ENCODE peak calls at places on chromosomes 13 and 19, in four cellular contexts. Q is AG10803, X is choroid plexus epithelial cell, Y is NCI-H2227 treated with DMSO at 0.1 percent for 48 hours. W is an unnamed sample.

GRCh38 chr19:9939301-9939913 is 3.1 kb upstream of the OLFM2 start:
- DNase-seq in Q (peak; percentile 34), X (peak; percentile 48), Y (no peak), W (peak; percentile 53)

GRCh38 chr13:100195568-100195967 is 106.7 kb downstream of the PCCA start:
- DNase-seq in Q (no peak), X (no peak), Y (no peak), W (no peak)

GRCh38 chr13:86563308-86563707 is 764.1 kb upstream of the SLITRK6 start:
- DNase-seq in Q (peak; percentile 43), X (peak; percentile 51), Y (no peak), W (peak; percentile 76)

GRCh38 chr13:20465218-20465879 is 60.3 kb downstream of the CRYL1 start:
- DNase-seq in Q (peak; percentile 32), X (no peak), Y (no peak), W (peak; percentile 30)

GRCh38 chr19:3357362-3357730 is 9.0 kb upstream of the NFIC start:
- DNase-seq in Q (no peak), X (no peak), Y (no peak), W (no peak)

GRCh38 chr13:99303863-99304521 is 3.2 kb downstream of the GPR183 start:
- DNase-seq in Q (no peak), X (no peak), Y (no peak), W (no peak)

GRCh38 chr13:38872693-38873092 is 117.9 kb downstream of the STOML3 start:
- DNase-seq in Q (peak; percentile 21), X (peak; percentile 51), Y (peak; percentile 5), W (peak; percentile 22)

GRCh38 chr19:18496167-18496979 is 25.5 kb downstream of the ELL start:
- DNase-seq in Q (peak; percentile 65), X (peak; percentile 79), Y (no peak), W (peak; percentile 27)

GRCh38 chr19:40803857-40804782 is 5.1 kb downstream of the EGLN2 start:
- DNase-seq in Q (no peak), X (no peak), Y (no peak), W (no peak)

GRCh38 chr13:72757792-72758535 is 23.7 kb downstream of the DIS3 start:
- DNase-seq in Q (no peak), X (no peak), Y (no peak), W (no peak)

GRCh38 chr19:35736913-35737886 is 5.1 kb downstream of the IGFLR1 start:
- DNase-seq in Q (no peak), X (no peak), Y (no peak), W (no peak)

GRCh38 chr13:94298346-94298745 is 181.1 kb downstream of the DCT start:
- DNase-seq in Q (no peak), X (no peak), Y (no peak), W (no peak)

GRCh38 chr13:21625366-21625765 is 21.4 kb upstream of the MICU2 start:
- DNase-seq in Q (peak; percentile 44), X (peak; percentile 55), Y (no peak), W (peak; percentile 50)

GRCh38 chr13:44912617-44913016 is 76.7 kb downstream of the NUFIP1 start:
- DNase-seq in Q (no peak), X (no peak), Y (no peak), W (no peak)

GRCh38 chr19:15631817-15632216 is 8.9 kb upstream of the CYP4F3 start:
- DNase-seq in Q (no peak), X (peak; percentile 5), Y (no peak), W (no peak)

GRCh38 chr19:13960863-13961784 is 8.8 kb downstream of the DCAF15 start:
- DNase-seq in Q (no peak), X (no peak), Y (no peak), W (no peak)

GRCh38 chr19:35430382-35431146 is 17.5 kb upstream of the FFAR2 start:
- DNase-seq in Q (no peak), X (no peak), Y (no peak), W (peak; percentile 11)

GRCh38 chr13:21259571-21260455 is 83.4 kb downstream of the MRPL57 start:
- DNase-seq in Q (no peak), X (no peak), Y (no peak), W (no peak)

GRCh38 chr13:30441304-30441703 is 19.0 kb downstream of the UBE2L5 start:
- DNase-seq in Q (no peak), X (no peak), Y (no peak), W (no peak)

GRCh38 chr13:75196112-75196855 is 285.7 kb downstream of the TBC1D4 start:
- DNase-seq in Q (peak; percentile 53), X (peak; percentile 95), Y (no peak), W (no peak)

GRCh38 chr19:13747098-13747453 is 17.2 kb upstream of the MRI1 start:
- DNase-seq in Q (no peak), X (no peak), Y (no peak), W (no peak)

GRCh38 chr19:47315125-47315821 is 5.6 kb downstream of the C5AR1 start:
- DNase-seq in Q (peak; percentile 89), X (peak; percentile 99), Y (no peak), W (peak; percentile 94)

GRCh38 chr19:51821921-51822716 is 27.2 kb downstream of the FPR3 start:
- DNase-seq in Q (peak; percentile 53), X (peak; percentile 66), Y (no peak), W (peak; percentile 31)

W was measured in fibroblast of the aortic adventitia.